ENCODE peak calls at places on chromosomes 13 and 19, in ten cellular contexts. U, L, Q, E, B, A, C, P, W and Z are unnamed samples.

GRCh38 chr13:41547253-41548000 is 90.1 kb downstream of the RGCC start:
- DNase-seq in E (no peak), P (no peak), W (peak; percentile 36), L (no peak), U (no peak), A (no peak), B (no peak), Q (peak; percentile 84), C (no peak), Z (no peak)

GRCh38 chr13:107669356-107669755 is 546.0 kb downstream of the LIG4 start:
- DNase-seq in E (no peak), Q (no peak), P (no peak), B (no peak), U (no peak), C (no peak), W (no peak), A (no peak), L (no peak), Z (no peak)

GRCh38 chr19:887072-887471 is 5.9 kb downstream of the MED16 start:
- DNase-seq in C (no peak), Q (no peak), U (no peak), B (no peak), A (peak; percentile 18), E (no peak), L (no peak), W (peak; percentile 89), P (no peak), Z (no peak)

GRCh38 chr19:49712397-49712859 is 21.5 kb downstream of the CPT1C start:
- DNase-seq in A (no peak), B (peak; percentile 55), L (peak; percentile 66), C (peak; percentile 93), P (no peak), Q (peak; percentile 87), U (no peak), W (peak; percentile 90), E (peak; percentile 67), Z (peak; percentile 83)

GRCh38 chr13:45527699-45528462 is 63.1 kb downstream of the COG3 start:
- DNase-seq in U (no peak), Q (no peak), C (no peak), P (no peak), A (no peak), W (no peak), E (peak; percentile 15), L (no peak), B (no peak), Z (no peak)

GRCh38 chr13:44764334-44764733 is 188.2 kb upstream of the TSC22D1 start:
- DNase-seq in E (peak; percentile 85), L (peak; percentile 71), P (no peak), Q (no peak), C (no peak), B (no peak), U (no peak), A (no peak), W (peak; percentile 15), Z (no peak)

GRCh38 chr13:24627864-24628418 is 52.3 kb upstream of the ATP12A start:
- DNase-seq in P (no peak), C (no peak), L (no peak), U (no peak), A (no peak), E (no peak), B (no peak), Q (no peak), W (no peak), Z (no peak)

GRCh38 chr19:33472696-33473624 is 48.6 kb downstream of the PEPD start:
- DNase-seq in Q (no peak), W (peak; percentile 89), A (peak; percentile 65), P (no peak), B (no peak), C (peak; percentile 8), L (no peak), E (peak; percentile 47), U (no peak), Z (no peak)

GRCh38 chr13:60398949-60399589 is 2.0 kb downstream of the TDRD3 start:
- DNase-seq in Q (no peak), L (no peak), A (no peak), U (no peak), B (no peak), W (peak; percentile 9), C (no peak), P (no peak), E (no peak), Z (no peak)

GRCh38 chr13:57627663-57628062 is 3.9 kb upstream of the PCDH17 start:
- DNase-seq in B (no peak), A (no peak), E (peak; percentile 54), W (peak; percentile 1), C (no peak), U (no peak), L (no peak), Q (no peak), P (no peak), Z (no peak)

GRCh38 chr13:20528451-20528850 is 2.8 kb upstream of the CRYL1 start:
- DNase-seq in L (no peak), A (no peak), P (no peak), C (no peak), B (no peak), U (no peak), Q (no peak), E (no peak), W (no peak), Z (no peak)